ENCODE peak calls at places on chromosomes 13 and 19, in seven cellular contexts. I is activated naive CD8-positive, alpha-beta T cell treated with anti-CD3 and anti-CD28 coated beads, Interleukin-2, amount 50 U/mL, for 24 hours; Q is NCI-H1436; W is left colon; E is NCI-H1417; Y is naive B cell; C is stimulated activated CD8-positive, alpha-beta memory T cell treated with anti-CD3 and anti-CD28 coated beads, Interleukin-15, amount 100 ng/mL, for 1 hour. U is an unnamed sample.

GRCh38 chr13:75618308-75618707 is 17.8 kb upstream of the LMO7 start:
- DNase-seq in I (no peak), Q (no peak), W (no peak), E (no peak), Y (no peak), C (no peak), U (no peak)

GRCh38 chr19:57706346-57706745 is 2.7 kb downstream of the ZNF154 start:
- DNase-seq in I (no peak), Q (no peak), W (no peak), E (no peak), Y (no peak), C (no peak), U (no peak)

GRCh38 chr13:69904784-69905183 is 202.8 kb upstream of the ATXN8OS start:
- DNase-seq in I (no peak), Q (no peak), W (no peak), E (no peak), Y (no peak), C (no peak), U (no peak)

GRCh38 chr19:12666305-12667048 is at the start of the genes MAN2B1 and WDR83:
- DNase-seq in I (peak; percentile 88), Q (peak; percentile 75), W (peak; percentile 84), E (peak; percentile 86), Y (peak; percentile 85), C (peak; percentile 54), U (peak; percentile 87)

GRCh38 chr19:34772697-34773554 is at the start of gene ZNF599:
- DNase-seq in I (peak; percentile 93), Q (peak; percentile 84), W (peak; percentile 94), E (peak; percentile 92), Y (peak; percentile 88), C (peak; percentile 82), U (peak; percentile 87)

GRCh38 chr19:2173841-2174577 is 10.3 kb downstream of the DOT1L start:
- DNase-seq in I (no peak), Q (no peak), W (no peak), E (no peak), Y (no peak), C (no peak), U (no peak)

GRCh38 chr13:111629933-111630332 is 309.5 kb downstream of the TEX29 start:
- DNase-seq in I (no peak), Q (peak; percentile 59), W (no peak), E (peak; percentile 98), Y (no peak), C (no peak), U (no peak)

GRCh38 chr19:6997679-6998445 is 23.4 kb downstream of the MBD3L2B start:
- DNase-seq in I (no peak), Q (no peak), W (no peak), E (no peak), Y (no peak), C (no peak), U (no peak)

GRCh38 chr19:42480335-42481095 is 37.8 kb upstream of the CXCL17 start:
- DNase-seq in I (peak; percentile 20), Q (no peak), W (no peak), E (no peak), Y (no peak), C (no peak), U (no peak)

GRCh38 chr13:113584205-113584869 is at the start of gene TFDP1:
- DNase-seq in I (peak; percentile 86), Q (peak; percentile 88), W (peak; percentile 85), E (peak; percentile 96), Y (peak; percentile 36), C (no peak), U (peak; percentile 95)

GRCh38 chr19:46753420-46754155 is 7.3 kb upstream of the STRN4 start:
- DNase-seq in I (peak; percentile 69), Q (peak; percentile 55), W (peak; percentile 85), E (peak; percentile 58), Y (peak; percentile 57), C (peak; percentile 52), U (peak; percentile 93)

GRCh38 chr13:84237181-84237580 is 354.9 kb upstream of the SLITRK1 start:
- DNase-seq in I (no peak), Q (no peak), W (no peak), E (peak; percentile 23), Y (no peak), C (no peak), U (no peak)

GRCh38 chr13:109764045-109764444 is 22.3 kb downstream of the IRS2 start:
- DNase-seq in I (no peak), Q (no peak), W (no peak), E (no peak), Y (no peak), C (no peak), U (no peak)